ENCODE peak calls at places on chromosomes 12 and 14, in seven cellular contexts. W is A673, J is dorsolateral prefrontal cortex, X is sigmoid colon, U is HepG2, A is cardiac muscle cell, C is HCT116. H is an unnamed sample. For H3K27me3, the result is how much of the 10 kb centered on the place peaks cover.

GRCh38 chr14:103014466-103015319 is 42.7 kb downstream of the CDC42BPB start:
- DNase-seq in W (peak), J (no peak), X (no peak), U (no peak), A (peak), C (no peak), H (no peak)

GRCh38 chr12:58504539-58504938 is 415.8 kb downstream of the LRIG3 start:
- DNase-seq in W (no peak), J (no peak), X (no peak), U (no peak), A (no peak), C (no peak), H (no peak)

GRCh38 chr12:51832708-51833107 is 15.8 kb downstream of the FIGNL2 start:
- DNase-seq in W (no peak), J (no peak), X (no peak), U (no peak), A (peak), C (no peak), H (no peak)

GRCh38 chr12:91781114-91781513 is 364.5 kb downstream of the BTG1 start:
- DNase-seq in W (no peak), J (no peak), X (no peak), U (no peak), A (peak), C (no peak), H (no peak)

GRCh38 chr12:49874142-49874897 is 29.4 kb downstream of the FAIM2 start:
- DNase-seq in W (no peak), J (peak), X (no peak), U (no peak), A (no peak), C (no peak), H (no peak)

GRCh38 chr14:53620325-53620716 is 336.3 kb downstream of the BMP4 start:
- DNase-seq in W (no peak), J (no peak), X (no peak), U (no peak), A (peak), C (no peak), H (no peak)

GRCh38 chr12:101086490-101086889 is 123.5 kb downstream of the SLC5A8 start:
- DNase-seq in W (peak), J (no peak), X (no peak), U (no peak), A (peak), C (no peak), H (no peak)

GRCh38 chr12:78473136-78473535 is 391.4 kb upstream of the SYT1 start:
- DNase-seq in W (peak), J (no peak), X (no peak), U (no peak), A (peak), C (no peak), H (no peak)

GRCh38 chr12:62817556-62818271 is 117.2 kb downstream of the PPM1H start:
- DNase-seq in W (peak), J (no peak), X (no peak), U (no peak), A (peak), C (no peak), H (no peak)

GRCh38 chr14:104048758-104049496 is 36.6 kb upstream of the ASPG start:
- DNase-seq in W (no peak), J (no peak), X (no peak), U (no peak), A (peak), C (no peak), H (peak)
- TF ChIP-seq CTCF in W (no peak), J (no peak), X (no peak), U (no peak), A (no peak), C (no peak), H (no peak)

GRCh38 chr12:132327351-132328171 is 1.8 kb downstream of the GALNT9 start:
- DNase-seq in W (peak), J (peak), X (peak), U (no peak), A (peak), C (no peak), H (peak)

GRCh38 chr12:132329739-132330548 is 555 bp upstream of the GALNT9 start:
- DNase-seq in W (no peak), J (no peak), X (no peak), U (no peak), A (no peak), C (no peak), H (no peak)

GRCh38 chr12:132329036-132329738 is at the start of gene GALNT9:
- DNase-seq in W (peak), J (no peak), X (no peak), U (no peak), A (peak), C (no peak), H (no peak)

GRCh38 chr12:132326646-132327045 is 2.7 kb downstream of the GALNT9 start:
- DNase-seq in W (no peak), J (peak), X (no peak), U (no peak), A (no peak), C (no peak), H (no peak)

GRCh38 chr12:132328282-132329029 is 933 bp downstream of the GALNT9 start:
- DNase-seq in W (no peak), J (no peak), X (no peak), U (no peak), A (no peak), C (no peak), H (no peak)
- H3K27me3 ChIP-seq in W (under half), J (under half), X (under half), U (half or more), A (half or more), C (under half), H (half or more)

DNA sequence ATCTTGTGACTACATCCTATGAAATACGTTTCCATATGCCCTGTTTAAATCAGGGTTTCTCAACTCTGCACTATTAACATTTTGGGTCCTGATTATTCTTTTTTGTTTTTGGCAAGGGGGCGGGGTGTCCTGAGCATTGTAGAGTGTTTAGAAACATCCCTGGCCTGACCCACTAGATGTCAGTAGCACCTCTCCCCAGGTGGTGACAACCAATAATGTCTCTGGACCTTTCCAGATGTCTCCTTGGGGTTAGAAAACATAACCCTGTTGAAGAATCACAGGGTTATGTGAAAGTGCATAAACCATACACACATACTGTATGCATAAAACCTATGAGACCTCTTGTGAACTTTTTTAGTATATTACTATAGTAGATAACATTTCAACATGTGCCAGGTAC is 1.4 kb downstream of the ACAD10 start:
- DNase-seq in W (no peak), J (no peak), X (no peak), U (peak), A (no peak), C (no peak), H (no peak)
- TF ChIP-seq CTCF in W (no peak), J (no peak), X (no peak), U (peak), A (no peak), C (peak), H (peak)

DNA sequence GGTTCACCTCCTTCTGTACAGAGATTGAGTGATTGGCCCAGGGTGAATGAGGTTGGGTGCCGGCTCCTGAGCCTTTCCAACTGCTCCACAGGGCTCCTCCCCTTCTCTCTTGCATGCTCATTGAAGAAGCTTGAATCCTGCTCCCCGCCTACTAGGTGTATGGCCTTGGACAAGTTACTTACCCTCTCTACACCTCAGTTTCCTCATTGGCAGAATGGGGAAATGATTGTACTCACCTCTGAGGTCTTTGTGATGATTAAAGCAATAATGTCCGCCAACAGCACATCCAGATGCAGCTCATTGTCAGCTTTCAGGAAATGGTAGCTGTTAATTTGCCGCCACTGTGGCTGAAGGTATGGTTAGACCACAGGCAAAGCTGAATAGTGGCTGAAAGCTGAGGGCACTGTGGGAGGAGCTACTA is 174.1 kb downstream of the CRADD start:
- DNase-seq in W (no peak), J (no peak), X (no peak), U (no peak), A (no peak), C (no peak), H (no peak)
- H3K27me3 ChIP-seq in W (under half), J (under half), X (under half), U (under half), A (under half), C (under half), H (under half)

DNA sequence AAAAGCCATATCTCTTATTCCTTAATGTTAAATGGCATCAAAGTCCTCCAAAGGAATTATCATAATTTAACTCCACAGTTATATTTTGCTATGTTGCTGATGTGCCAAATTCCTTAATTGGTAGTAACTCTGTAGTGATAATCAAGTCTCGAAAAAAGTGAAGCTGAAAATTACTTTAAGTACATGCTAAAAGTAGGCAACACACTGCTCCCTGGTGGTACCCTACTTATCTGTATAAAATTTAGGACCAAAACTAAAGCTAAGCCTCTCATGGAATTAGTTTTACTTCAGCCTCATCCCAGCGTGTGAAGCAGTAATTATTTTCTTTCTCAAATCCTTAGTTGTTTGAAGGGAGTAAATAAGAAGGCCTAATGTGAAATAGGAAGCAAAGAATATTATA is 132.8 kb downstream of the TTLL5 start:
- DNase-seq in W (no peak), J (no peak), X (no peak), U (no peak), A (peak), C (no peak), H (no peak)
- TF ChIP-seq CTCF in W (peak), J (no peak), X (no peak), U (no peak), A (peak), C (no peak), H (no peak)